ENCODE peak calls at places on chromosomes 1 and 21, in seven cellular contexts. One of them, this sample, is unnamed.
A peak's percentile ranks its signal among the peaks of the same experiment; 100 is the strongest.

GRCh38 chr21:20971296-20971921 is 26.8 kb upstream of the NCAM2 start:
- DNase-seq in stimulated activated CD8-positive, alpha-beta memory T cell treated with anti-CD3 and anti-CD28 coated beads, Interleukin-15, amount 100 ng/mL, for 1 hour: no peak
- DNase-seq in left lung: peak; percentile 38
- DNase-seq in breast epithelium: no peak
- DNase-seq in H7: peak; percentile 52
- DNase-seq in activated CD4-positive, alpha-beta T cell treated with anti-CD3 and anti-CD28 coated beads, Interleukin-2, amount 50 U/mL, for 24 hours: no peak
- DNase-seq in CD8-positive, alpha-beta memory T cell: no peak
- DNase-seq in this sample: no peak

GRCh38 chr1:55848906-55849305 is 633.7 kb upstream of the USP24 start:
- DNase-seq in H7: peak; percentile 17
- DNase-seq in left lung: no peak
- DNase-seq in breast epithelium: no peak
- DNase-seq in stimulated activated CD8-positive, alpha-beta memory T cell treated with anti-CD3 and anti-CD28 coated beads, Interleukin-15, amount 100 ng/mL, for 1 hour: no peak
- DNase-seq in activated CD4-positive, alpha-beta T cell treated with anti-CD3 and anti-CD28 coated beads, Interleukin-2, amount 50 U/mL, for 24 hours: no peak
- DNase-seq in CD8-positive, alpha-beta memory T cell: no peak
- DNase-seq in this sample: no peak

GRCh38 chr1:27515626-27516025 is 25.7 kb upstream of the WASF2 start:
- DNase-seq in left lung: no peak
- DNase-seq in activated CD4-positive, alpha-beta T cell treated with anti-CD3 and anti-CD28 coated beads, Interleukin-2, amount 50 U/mL, for 24 hours: no peak
- DNase-seq in breast epithelium: no peak
- DNase-seq in H7: no peak
- DNase-seq in CD8-positive, alpha-beta memory T cell: no peak
- DNase-seq in stimulated activated CD8-positive, alpha-beta memory T cell treated with anti-CD3 and anti-CD28 coated beads, Interleukin-15, amount 100 ng/mL, for 1 hour: no peak
- DNase-seq in this sample: no peak

GRCh38 chr1:41678141-41678878 is 193.8 kb upstream of the EDN2 start:
- DNase-seq in breast epithelium: peak; percentile 70
- DNase-seq in CD8-positive, alpha-beta memory T cell: no peak
- DNase-seq in stimulated activated CD8-positive, alpha-beta memory T cell treated with anti-CD3 and anti-CD28 coated beads, Interleukin-15, amount 100 ng/mL, for 1 hour: no peak
- DNase-seq in H7: no peak
- DNase-seq in activated CD4-positive, alpha-beta T cell treated with anti-CD3 and anti-CD28 coated beads, Interleukin-2, amount 50 U/mL, for 24 hours: no peak
- DNase-seq in left lung: no peak
- DNase-seq in this sample: no peak

GRCh38 chr1:24308365-24309015 is 10.7 kb upstream of the GRHL3 start:
- DNase-seq in breast epithelium: no peak
- DNase-seq in activated CD4-positive, alpha-beta T cell treated with anti-CD3 and anti-CD28 coated beads, Interleukin-2, amount 50 U/mL, for 24 hours: no peak
- DNase-seq in stimulated activated CD8-positive, alpha-beta memory T cell treated with anti-CD3 and anti-CD28 coated beads, Interleukin-15, amount 100 ng/mL, for 1 hour: no peak
- DNase-seq in left lung: no peak
- DNase-seq in H7: peak; percentile 79
- DNase-seq in CD8-positive, alpha-beta memory T cell: no peak
- DNase-seq in this sample: no peak

GRCh38 chr1:31413405-31414005 is 492 bp downstream of the SERINC2 start:
- DNase-seq in stimulated activated CD8-positive, alpha-beta memory T cell treated with anti-CD3 and anti-CD28 coated beads, Interleukin-15, amount 100 ng/mL, for 1 hour: no peak
- DNase-seq in CD8-positive, alpha-beta memory T cell: no peak
- DNase-seq in H7: peak; percentile 86
- DNase-seq in left lung: peak; percentile 87
- DNase-seq in activated CD4-positive, alpha-beta T cell treated with anti-CD3 and anti-CD28 coated beads, Interleukin-2, amount 50 U/mL, for 24 hours: no peak
- DNase-seq in breast epithelium: peak; percentile 75
- DNase-seq in this sample: peak; percentile 94

GRCh38 chr1:218164930-218165686 is 120.0 kb upstream of the RRP15 start:
- DNase-seq in left lung: no peak
- DNase-seq in H7: peak; percentile 81
- DNase-seq in activated CD4-positive, alpha-beta T cell treated with anti-CD3 and anti-CD28 coated beads, Interleukin-2, amount 50 U/mL, for 24 hours: no peak
- DNase-seq in CD8-positive, alpha-beta memory T cell: no peak
- DNase-seq in stimulated activated CD8-positive, alpha-beta memory T cell treated with anti-CD3 and anti-CD28 coated beads, Interleukin-15, amount 100 ng/mL, for 1 hour: no peak
- DNase-seq in breast epithelium: no peak
- DNase-seq in this sample: peak; percentile 70

GRCh38 chr1:39892611-39893595 is 8.8 kb downstream of the MYCL start:
- DNase-seq in breast epithelium: peak; percentile 54
- DNase-seq in H7: peak; percentile 80
- DNase-seq in left lung: no peak
- DNase-seq in CD8-positive, alpha-beta memory T cell: no peak
- DNase-seq in activated CD4-positive, alpha-beta T cell treated with anti-CD3 and anti-CD28 coated beads, Interleukin-2, amount 50 U/mL, for 24 hours: no peak
- DNase-seq in stimulated activated CD8-positive, alpha-beta memory T cell treated with anti-CD3 and anti-CD28 coated beads, Interleukin-15, amount 100 ng/mL, for 1 hour: no peak
- DNase-seq in this sample: no peak

GRCh38 chr1:181504294-181505115 is 21.2 kb downstream of the CACNA1E start:
- DNase-seq in stimulated activated CD8-positive, alpha-beta memory T cell treated with anti-CD3 and anti-CD28 coated beads, Interleukin-15, amount 100 ng/mL, for 1 hour: no peak
- DNase-seq in activated CD4-positive, alpha-beta T cell treated with anti-CD3 and anti-CD28 coated beads, Interleukin-2, amount 50 U/mL, for 24 hours: no peak
- DNase-seq in H7: peak; percentile 69
- DNase-seq in breast epithelium: no peak
- DNase-seq in left lung: no peak
- DNase-seq in CD8-positive, alpha-beta memory T cell: no peak
- DNase-seq in this sample: no peak

GRCh38 chr1:234732671-234733390 is 122.9 kb upstream of the IRF2BP2 start:
- DNase-seq in stimulated activated CD8-positive, alpha-beta memory T cell treated with anti-CD3 and anti-CD28 coated beads, Interleukin-15, amount 100 ng/mL, for 1 hour: no peak
- DNase-seq in breast epithelium: no peak
- DNase-seq in activated CD4-positive, alpha-beta T cell treated with anti-CD3 and anti-CD28 coated beads, Interleukin-2, amount 50 U/mL, for 24 hours: no peak
- DNase-seq in left lung: no peak
- DNase-seq in H7: no peak
- DNase-seq in CD8-positive, alpha-beta memory T cell: no peak
- DNase-seq in this sample: no peak

GRCh38 chr1:30927448-30927847 is 18.9 kb upstream of the SDC3 start:
- DNase-seq in H7: no peak
- DNase-seq in CD8-positive, alpha-beta memory T cell: no peak
- DNase-seq in breast epithelium: no peak
- DNase-seq in activated CD4-positive, alpha-beta T cell treated with anti-CD3 and anti-CD28 coated beads, Interleukin-2, amount 50 U/mL, for 24 hours: no peak
- DNase-seq in left lung: no peak
- DNase-seq in stimulated activated CD8-positive, alpha-beta memory T cell treated with anti-CD3 and anti-CD28 coated beads, Interleukin-15, amount 100 ng/mL, for 1 hour: no peak
- DNase-seq in this sample: no peak

GRCh38 chr1:33599516-33600115 is 127.2 kb downstream of the ZSCAN20 start:
- DNase-seq in left lung: no peak
- DNase-seq in H7: no peak
- DNase-seq in CD8-positive, alpha-beta memory T cell: no peak
- DNase-seq in breast epithelium: no peak
- DNase-seq in stimulated activated CD8-positive, alpha-beta memory T cell treated with anti-CD3 and anti-CD28 coated beads, Interleukin-15, amount 100 ng/mL, for 1 hour: no peak
- DNase-seq in activated CD4-positive, alpha-beta T cell treated with anti-CD3 and anti-CD28 coated beads, Interleukin-2, amount 50 U/mL, for 24 hours: no peak
- DNase-seq in this sample: no peak

GRCh38 chr21:35217504-35218060 is 168.5 kb upstream of the RUNX1 start:
- DNase-seq in left lung: peak; percentile 39
- DNase-seq in breast epithelium: peak; percentile 65
- DNase-seq in activated CD4-positive, alpha-beta T cell treated with anti-CD3 and anti-CD28 coated beads, Interleukin-2, amount 50 U/mL, for 24 hours: peak; percentile 54
- DNase-seq in stimulated activated CD8-positive, alpha-beta memory T cell treated with anti-CD3 and anti-CD28 coated beads, Interleukin-15, amount 100 ng/mL, for 1 hour: no peak
- DNase-seq in H7: peak; percentile 8
- DNase-seq in CD8-positive, alpha-beta memory T cell: no peak
- DNase-seq in this sample: no peak

GRCh38 chr1:29349871-29350491 is 113.7 kb downstream of the PTPRU start:
- DNase-seq in CD8-positive, alpha-beta memory T cell: no peak
- DNase-seq in breast epithelium: no peak
- DNase-seq in H7: no peak
- DNase-seq in stimulated activated CD8-positive, alpha-beta memory T cell treated with anti-CD3 and anti-CD28 coated beads, Interleukin-15, amount 100 ng/mL, for 1 hour: no peak
- DNase-seq in activated CD4-positive, alpha-beta T cell treated with anti-CD3 and anti-CD28 coated beads, Interleukin-2, amount 50 U/mL, for 24 hours: no peak
- DNase-seq in left lung: no peak
- DNase-seq in this sample: no peak

GRCh38 chr1:203665986-203666385 is 39.4 kb downstream of the ATP2B4 start:
- DNase-seq in stimulated activated CD8-positive, alpha-beta memory T cell treated with anti-CD3 and anti-CD28 coated beads, Interleukin-15, amount 100 ng/mL, for 1 hour: no peak
- DNase-seq in activated CD4-positive, alpha-beta T cell treated with anti-CD3 and anti-CD28 coated beads, Interleukin-2, amount 50 U/mL, for 24 hours: no peak
- DNase-seq in breast epithelium: peak; percentile 42
- DNase-seq in left lung: no peak
- DNase-seq in CD8-positive, alpha-beta memory T cell: no peak
- DNase-seq in H7: no peak
- DNase-seq in this sample: no peak

GRCh38 chr1:31788825-31789256 is 24.7 kb upstream of the ADGRB2 start:
- DNase-seq in H7: no peak
- DNase-seq in activated CD4-positive, alpha-beta T cell treated with anti-CD3 and anti-CD28 coated beads, Interleukin-2, amount 50 U/mL, for 24 hours: no peak
- DNase-seq in stimulated activated CD8-positive, alpha-beta memory T cell treated with anti-CD3 and anti-CD28 coated beads, Interleukin-15, amount 100 ng/mL, for 1 hour: no peak
- DNase-seq in breast epithelium: peak; percentile 51
- DNase-seq in CD8-positive, alpha-beta memory T cell: no peak
- DNase-seq in left lung: no peak
- DNase-seq in this sample: no peak

GRCh38 chr1:212819704-212820103 is 27.7 kb downstream of the SPATA45 start:
- DNase-seq in H7: no peak
- DNase-seq in left lung: no peak
- DNase-seq in activated CD4-positive, alpha-beta T cell treated with anti-CD3 and anti-CD28 coated beads, Interleukin-2, amount 50 U/mL, for 24 hours: no peak
- DNase-seq in stimulated activated CD8-positive, alpha-beta memory T cell treated with anti-CD3 and anti-CD28 coated beads, Interleukin-15, amount 100 ng/mL, for 1 hour: no peak
- DNase-seq in breast epithelium: no peak
- DNase-seq in CD8-positive, alpha-beta memory T cell: no peak
- DNase-seq in this sample: no peak

GRCh38 chr1:236508593-236509027 is 15.2 kb upstream of the LGALS8 start:
- DNase-seq in H7: no peak
- DNase-seq in CD8-positive, alpha-beta memory T cell: no peak
- DNase-seq in activated CD4-positive, alpha-beta T cell treated with anti-CD3 and anti-CD28 coated beads, Interleukin-2, amount 50 U/mL, for 24 hours: no peak
- DNase-seq in breast epithelium: no peak
- DNase-seq in left lung: no peak
- DNase-seq in stimulated activated CD8-positive, alpha-beta memory T cell treated with anti-CD3 and anti-CD28 coated beads, Interleukin-15, amount 100 ng/mL, for 1 hour: no peak
- DNase-seq in this sample: no peak

GRCh38 chr1:108533351-108534083 is 26.4 kb upstream of the EEIG2 start:
- DNase-seq in left lung: no peak
- DNase-seq in stimulated activated CD8-positive, alpha-beta memory T cell treated with anti-CD3 and anti-CD28 coated beads, Interleukin-15, amount 100 ng/mL, for 1 hour: no peak
- DNase-seq in H7: peak; percentile 13
- DNase-seq in CD8-positive, alpha-beta memory T cell: no peak
- DNase-seq in breast epithelium: peak; percentile 41
- DNase-seq in activated CD4-positive, alpha-beta T cell treated with anti-CD3 and anti-CD28 coated beads, Interleukin-2, amount 50 U/mL, for 24 hours: no peak
- DNase-seq in this sample: peak; percentile 63

GRCh38 chr1:30618335-30618747 is 105.0 kb downstream of the MATN1 start:
- DNase-seq in breast epithelium: no peak
- DNase-seq in stimulated activated CD8-positive, alpha-beta memory T cell treated with anti-CD3 and anti-CD28 coated beads, Interleukin-15, amount 100 ng/mL, for 1 hour: no peak
- DNase-seq in activated CD4-positive, alpha-beta T cell treated with anti-CD3 and anti-CD28 coated beads, Interleukin-2, amount 50 U/mL, for 24 hours: no peak
- DNase-seq in H7: no peak
- DNase-seq in left lung: no peak
- DNase-seq in CD8-positive, alpha-beta memory T cell: no peak
- DNase-seq in this sample: no peak

GRCh38 chr1:154446292-154446691 is 41.1 kb downstream of the IL6R start:
- DNase-seq in CD8-positive, alpha-beta memory T cell: no peak
- DNase-seq in H7: no peak
- DNase-seq in breast epithelium: no peak
- DNase-seq in stimulated activated CD8-positive, alpha-beta memory T cell treated with anti-CD3 and anti-CD28 coated beads, Interleukin-15, amount 100 ng/mL, for 1 hour: no peak
- DNase-seq in left lung: peak; percentile 60
- DNase-seq in activated CD4-positive, alpha-beta T cell treated with anti-CD3 and anti-CD28 coated beads, Interleukin-2, amount 50 U/mL, for 24 hours: no peak
- DNase-seq in this sample: no peak

GRCh38 chr1:238123201-238123600 is 232.5 kb upstream of the ZP4 start:
- DNase-seq in activated CD4-positive, alpha-beta T cell treated with anti-CD3 and anti-CD28 coated beads, Interleukin-2, amount 50 U/mL, for 24 hours: no peak
- DNase-seq in CD8-positive, alpha-beta memory T cell: no peak
- DNase-seq in H7: no peak
- DNase-seq in stimulated activated CD8-positive, alpha-beta memory T cell treated with anti-CD3 and anti-CD28 coated beads, Interleukin-15, amount 100 ng/mL, for 1 hour: no peak
- DNase-seq in breast epithelium: no peak
- DNase-seq in left lung: no peak
- DNase-seq in this sample: no peak

GRCh38 chr1:83692524-83693336 is 306.2 kb downstream of the TTLL7 start:
- DNase-seq in left lung: no peak
- DNase-seq in CD8-positive, alpha-beta memory T cell: no peak
- DNase-seq in activated CD4-positive, alpha-beta T cell treated with anti-CD3 and anti-CD28 coated beads, Interleukin-2, amount 50 U/mL, for 24 hours: no peak
- DNase-seq in H7: peak; percentile 12
- DNase-seq in breast epithelium: no peak
- DNase-seq in stimulated activated CD8-positive, alpha-beta memory T cell treated with anti-CD3 and anti-CD28 coated beads, Interleukin-15, amount 100 ng/mL, for 1 hour: no peak
- DNase-seq in this sample: peak; percentile 15

GRCh38 chr1:235450886-235451457 is 53.3 kb downstream of the B3GALNT2 start:
- DNase-seq in H7: no peak
- DNase-seq in left lung: no peak
- DNase-seq in activated CD4-positive, alpha-beta T cell treated with anti-CD3 and anti-CD28 coated beads, Interleukin-2, amount 50 U/mL, for 24 hours: no peak
- DNase-seq in CD8-positive, alpha-beta memory T cell: no peak
- DNase-seq in breast epithelium: no peak
- DNase-seq in stimulated activated CD8-positive, alpha-beta memory T cell treated with anti-CD3 and anti-CD28 coated beads, Interleukin-15, amount 100 ng/mL, for 1 hour: no peak
- DNase-seq in this sample: no peak

GRCh38 chr1:85142753-85143152 is 58.1 kb downstream of the SYDE2 start:
- DNase-seq in left lung: no peak
- DNase-seq in stimulated activated CD8-positive, alpha-beta memory T cell treated with anti-CD3 and anti-CD28 coated beads, Interleukin-15, amount 100 ng/mL, for 1 hour: no peak
- DNase-seq in H7: no peak
- DNase-seq in CD8-positive, alpha-beta memory T cell: no peak
- DNase-seq in breast epithelium: peak; percentile 50
- DNase-seq in activated CD4-positive, alpha-beta T cell treated with anti-CD3 and anti-CD28 coated beads, Interleukin-2, amount 50 U/mL, for 24 hours: no peak
- DNase-seq in this sample: peak; percentile 74

GRCh38 chr1:30251451-30251850 is 471.9 kb downstream of the MATN1 start:
- DNase-seq in activated CD4-positive, alpha-beta T cell treated with anti-CD3 and anti-CD28 coated beads, Interleukin-2, amount 50 U/mL, for 24 hours: no peak
- DNase-seq in stimulated activated CD8-positive, alpha-beta memory T cell treated with anti-CD3 and anti-CD28 coated beads, Interleukin-15, amount 100 ng/mL, for 1 hour: no peak
- DNase-seq in left lung: no peak
- DNase-seq in breast epithelium: no peak
- DNase-seq in CD8-positive, alpha-beta memory T cell: no peak
- DNase-seq in H7: no peak
- DNase-seq in this sample: no peak

GRCh38 chr1:197066719-197067456 is at the start of gene F13B:
- DNase-seq in stimulated activated CD8-positive, alpha-beta memory T cell treated with anti-CD3 and anti-CD28 coated beads, Interleukin-15, amount 100 ng/mL, for 1 hour: no peak
- DNase-seq in H7: no peak
- DNase-seq in activated CD4-positive, alpha-beta T cell treated with anti-CD3 and anti-CD28 coated beads, Interleukin-2, amount 50 U/mL, for 24 hours: no peak
- DNase-seq in left lung: no peak
- DNase-seq in CD8-positive, alpha-beta memory T cell: no peak
- DNase-seq in breast epithelium: no peak
- DNase-seq in this sample: no peak

GRCh38 chr1:204782118-204782700 is 88.5 kb upstream of the NFASC start:
- DNase-seq in stimulated activated CD8-positive, alpha-beta memory T cell treated with anti-CD3 and anti-CD28 coated beads, Interleukin-15, amount 100 ng/mL, for 1 hour: no peak
- DNase-seq in left lung: no peak
- DNase-seq in H7: no peak
- DNase-seq in activated CD4-positive, alpha-beta T cell treated with anti-CD3 and anti-CD28 coated beads, Interleukin-2, amount 50 U/mL, for 24 hours: no peak
- DNase-seq in CD8-positive, alpha-beta memory T cell: no peak
- DNase-seq in breast epithelium: no peak
- DNase-seq in this sample: no peak

GRCh38 chr1:27999055-27999454 is 39.3 kb downstream of the XKR8 start:
- DNase-seq in stimulated activated CD8-positive, alpha-beta memory T cell treated with anti-CD3 and anti-CD28 coated beads, Interleukin-15, amount 100 ng/mL, for 1 hour: no peak
- DNase-seq in H7: no peak
- DNase-seq in CD8-positive, alpha-beta memory T cell: no peak
- DNase-seq in activated CD4-positive, alpha-beta T cell treated with anti-CD3 and anti-CD28 coated beads, Interleukin-2, amount 50 U/mL, for 24 hours: no peak
- DNase-seq in left lung: no peak
- DNase-seq in breast epithelium: no peak
- DNase-seq in this sample: no peak

GRCh38 chr1:58815069-58815679 is 31.3 kb upstream of the JUN start:
- DNase-seq in activated CD4-positive, alpha-beta T cell treated with anti-CD3 and anti-CD28 coated beads, Interleukin-2, amount 50 U/mL, for 24 hours: peak; percentile 21
- DNase-seq in CD8-positive, alpha-beta memory T cell: peak; percentile 34
- DNase-seq in breast epithelium: peak; percentile 75
- DNase-seq in H7: peak; percentile 80
- DNase-seq in left lung: peak; percentile 90
- DNase-seq in stimulated activated CD8-positive, alpha-beta memory T cell treated with anti-CD3 and anti-CD28 coated beads, Interleukin-15, amount 100 ng/mL, for 1 hour: no peak
- DNase-seq in this sample: peak; percentile 85

GRCh38 chr1:65065535-65066378 is 82.2 kb upstream of the AK4 start:
- DNase-seq in left lung: peak; percentile 52
- DNase-seq in H7: peak; percentile 85
- DNase-seq in stimulated activated CD8-positive, alpha-beta memory T cell treated with anti-CD3 and anti-CD28 coated beads, Interleukin-15, amount 100 ng/mL, for 1 hour: no peak
- DNase-seq in CD8-positive, alpha-beta memory T cell: no peak
- DNase-seq in activated CD4-positive, alpha-beta T cell treated with anti-CD3 and anti-CD28 coated beads, Interleukin-2, amount 50 U/mL, for 24 hours: no peak
- DNase-seq in breast epithelium: peak; percentile 66
- DNase-seq in this sample: peak; percentile 59

GRCh38 chr1:14108356-14109275 is 408.6 kb downstream of the PRDM2 start:
- DNase-seq in activated CD4-positive, alpha-beta T cell treated with anti-CD3 and anti-CD28 coated beads, Interleukin-2, amount 50 U/mL, for 24 hours: no peak
- DNase-seq in breast epithelium: no peak
- DNase-seq in CD8-positive, alpha-beta memory T cell: no peak
- DNase-seq in stimulated activated CD8-positive, alpha-beta memory T cell treated with anti-CD3 and anti-CD28 coated beads, Interleukin-15, amount 100 ng/mL, for 1 hour: no peak
- DNase-seq in left lung: no peak
- DNase-seq in H7: no peak
- DNase-seq in this sample: peak; percentile 82

GRCh38 chr1:53369761-53370160 is 41.9 kb upstream of the LRP8 start:
- DNase-seq in left lung: no peak
- DNase-seq in breast epithelium: no peak
- DNase-seq in activated CD4-positive, alpha-beta T cell treated with anti-CD3 and anti-CD28 coated beads, Interleukin-2, amount 50 U/mL, for 24 hours: no peak
- DNase-seq in CD8-positive, alpha-beta memory T cell: no peak
- DNase-seq in stimulated activated CD8-positive, alpha-beta memory T cell treated with anti-CD3 and anti-CD28 coated beads, Interleukin-15, amount 100 ng/mL, for 1 hour: no peak
- DNase-seq in H7: peak; percentile 24
- DNase-seq in this sample: peak; percentile 14

GRCh38 chr1:203327684-203328457 is 22.6 kb downstream of the BTG2 start:
- DNase-seq in left lung: peak; percentile 25
- DNase-seq in CD8-positive, alpha-beta memory T cell: peak; percentile 67
- DNase-seq in H7: peak; percentile 85
- DNase-seq in activated CD4-positive, alpha-beta T cell treated with anti-CD3 and anti-CD28 coated beads, Interleukin-2, amount 50 U/mL, for 24 hours: peak; percentile 46
- DNase-seq in breast epithelium: no peak
- DNase-seq in stimulated activated CD8-positive, alpha-beta memory T cell treated with anti-CD3 and anti-CD28 coated beads, Interleukin-15, amount 100 ng/mL, for 1 hour: no peak
- DNase-seq in this sample: no peak

GRCh38 chr1:205346956-205347574 is 9.7 kb downstream of the KLHDC8A start:
- DNase-seq in activated CD4-positive, alpha-beta T cell treated with anti-CD3 and anti-CD28 coated beads, Interleukin-2, amount 50 U/mL, for 24 hours: no peak
- DNase-seq in left lung: no peak
- DNase-seq in stimulated activated CD8-positive, alpha-beta memory T cell treated with anti-CD3 and anti-CD28 coated beads, Interleukin-15, amount 100 ng/mL, for 1 hour: no peak
- DNase-seq in breast epithelium: no peak
- DNase-seq in CD8-positive, alpha-beta memory T cell: no peak
- DNase-seq in H7: no peak
- DNase-seq in this sample: no peak

GRCh38 chr21:45969921-45970673 is 11.5 kb upstream of the COL6A1 start:
- DNase-seq in activated CD4-positive, alpha-beta T cell treated with anti-CD3 and anti-CD28 coated beads, Interleukin-2, amount 50 U/mL, for 24 hours: no peak
- DNase-seq in breast epithelium: no peak
- DNase-seq in H7: no peak
- DNase-seq in left lung: no peak
- DNase-seq in stimulated activated CD8-positive, alpha-beta memory T cell treated with anti-CD3 and anti-CD28 coated beads, Interleukin-15, amount 100 ng/mL, for 1 hour: no peak
- DNase-seq in CD8-positive, alpha-beta memory T cell: no peak
- DNase-seq in this sample: no peak